ENCODE peak calls at places on chromosomes 12 and 14, in four cellular contexts. I is IMR-90, N is K562, F is keratinocyte. Z is an unnamed sample.

GRCh38 chr12:1529862-1530591 is 64.4 kb downstream of the FBXL14 start:
- DNase-seq in F (no peak), I (no peak), N (peak; percentile 58), Z (no peak)

GRCh38 chr12:54704187-54704586 is 56.0 kb upstream of the DCD start:
- DNase-seq in N (no peak), I (no peak), F (no peak), Z (no peak)

GRCh38 chr14:93175492-93175891 is 9.2 kb downstream of the MOAP1 start:
- DNase-seq in F (no peak), N (no peak), I (no peak), Z (no peak)

GRCh38 chr12:121711925-121712461 is 559 bp upstream of the TMEM120B start:
- DNase-seq in I (no peak), N (peak; percentile 55), F (no peak), Z (no peak)

GRCh38 chr14:76109087-76109880 is 42.4 kb upstream of the GPATCH2L start:
- DNase-seq in N (no peak), F (no peak), I (no peak), Z (no peak)

GRCh38 chr14:34872822-34873590 is 2.2 kb downstream of the BAZ1A start:
- DNase-seq in I (peak; percentile 69), F (peak; percentile 61), N (no peak), Z (no peak)

GRCh38 chr14:61120576-61120975 is 139.5 kb downstream of the SLC38A6 start:
- DNase-seq in F (no peak), N (no peak), I (no peak), Z (no peak)

GRCh38 chr12:89782807-89783206 is 74.2 kb upstream of the ATP2B1 start:
- DNase-seq in I (peak; percentile 42), F (no peak), N (no peak), Z (no peak)

GRCh38 chr14:104496095-104496494 is 83.5 kb upstream of the C14orf180 start:
- DNase-seq in I (no peak), F (no peak), N (no peak), Z (no peak)

GRCh38 chr12:12977231-12977630 is 22.8 kb downstream of the HEBP1 start:
- DNase-seq in N (no peak), I (no peak), F (no peak), Z (no peak)

GRCh38 chr12:132469423-132469822 is 20.5 kb upstream of the FBRSL1 start:
- DNase-seq in N (no peak), I (no peak), F (no peak), Z (no peak)

GRCh38 chr14:103724116-103724515 is 8.5 kb downstream of the ZFYVE21 start:
- DNase-seq in F (no peak), I (peak; percentile 36), N (peak; percentile 28), Z (peak; percentile 21)

GRCh38 chr14:33120966-33121365 is 182.3 kb downstream of the NPAS3 start:
- DNase-seq in F (peak; percentile 72), I (no peak), N (no peak), Z (no peak)

GRCh38 chr12:93911436-93911835 is 234.3 kb downstream of the CRADD start:
- DNase-seq in N (no peak), F (no peak), I (peak; percentile 47), Z (no peak)

GRCh38 chr12:113021500-113021899 is 35.0 kb upstream of the DTX1 start:
- DNase-seq in N (no peak), I (no peak), F (no peak), Z (no peak)

GRCh38 chr12:10409387-10409786 is at the start of gene KLRC4:
- DNase-seq in I (peak; percentile 16), F (no peak), N (peak; percentile 6), Z (peak; percentile 60)

GRCh38 chr12:117649796-117650195 is 288.4 kb upstream of the NOS1 start:
- DNase-seq in I (no peak), F (no peak), N (no peak), Z (no peak)

GRCh38 chr12:117645473-117645872 is 284.0 kb upstream of the NOS1 start:
- DNase-seq in N (no peak), I (no peak), F (no peak), Z (no peak)

GRCh38 chr12:117641885-117642284 is 280.5 kb upstream of the NOS1 start:
- DNase-seq in I (no peak), F (no peak), N (no peak), Z (no peak)

GRCh38 chr12:117643971-117644370 is 282.5 kb upstream of the NOS1 start:
- DNase-seq in N (no peak), F (no peak), I (no peak), Z (no peak)

DNA sequence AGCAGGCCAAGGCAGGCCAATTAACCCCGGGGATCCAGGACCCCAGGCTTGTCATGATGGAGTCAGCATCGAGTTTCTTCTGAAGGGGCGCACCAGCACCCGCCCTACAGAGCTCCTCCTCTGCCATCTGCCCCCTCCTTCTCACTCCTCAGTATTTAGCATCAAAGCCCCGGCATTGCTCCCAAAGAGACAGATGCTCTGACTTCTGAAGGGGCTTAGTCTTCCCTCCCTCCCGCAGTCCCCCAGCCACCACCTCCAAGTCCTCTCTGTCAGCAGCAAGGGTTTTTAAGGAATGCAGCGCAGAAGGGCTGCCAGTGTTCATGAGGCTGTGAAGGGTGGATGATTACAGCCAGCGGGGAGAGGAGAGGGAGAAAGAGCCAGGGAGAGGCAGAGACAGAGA is 285.2 kb upstream of the NOS1 start:
- DNase-seq in N (no peak), I (no peak), F (no peak), Z (no peak)
- H3K9me1 ChIP-seq in N (no peaks in the 10 kb centered on the region), I (no peaks in the 10 kb centered on the region), F (no peaks in the 10 kb centered on the region), Z (no peaks in the 10 kb centered on the region)

GRCh38 chr12:52352951-52353350 is 14.3 kb downstream of the KRT85 start:
- DNase-seq in N (no peak), I (no peak), F (no peak), Z (no peak)
- H3K9me1 ChIP-seq in N (peaks cover 3% of the 10 kb centered on the region), I (no peaks in the 10 kb centered on the region), F (no peaks in the 10 kb centered on the region), Z (no peaks in the 10 kb centered on the region)

DNA sequence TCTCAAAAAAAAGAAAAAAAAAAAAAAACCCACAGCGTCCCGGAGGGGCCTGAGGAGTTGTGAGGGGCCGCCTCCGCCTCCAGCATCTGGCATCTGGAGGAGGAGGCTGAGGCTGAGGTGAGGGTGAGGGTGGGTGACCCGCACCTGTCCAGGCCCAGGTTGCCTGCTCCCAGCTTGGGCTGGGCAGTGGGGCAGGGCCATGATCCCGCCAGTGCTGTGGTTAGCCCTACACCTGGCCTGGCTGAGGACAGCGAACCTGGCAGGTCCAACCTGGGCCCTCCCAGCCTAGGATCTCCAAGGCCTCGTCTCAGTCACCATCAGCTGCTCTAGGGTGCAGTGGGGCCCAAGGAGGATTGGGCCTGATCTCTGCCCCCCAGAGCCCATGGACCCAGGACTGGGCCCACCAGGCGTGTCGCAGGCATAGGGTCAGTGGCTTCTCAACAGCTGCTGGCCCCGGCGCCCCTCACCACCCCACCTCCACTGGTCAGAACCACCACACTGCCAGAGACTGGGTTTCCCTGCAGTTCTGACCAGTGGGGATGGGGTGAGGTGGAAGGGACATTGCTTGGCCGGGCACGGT is 36.3 kb upstream of the RCOR1 start:
- DNase-seq in I (no peak), N (no peak), F (no peak), Z (no peak)
- H3K9me1 ChIP-seq in I (no peaks in the 10 kb centered on the region), N (no peaks in the 10 kb centered on the region), F (no peaks in the 10 kb centered on the region), Z (no peaks in the 10 kb centered on the region)

GRCh38 chr14:100173353-100173752 is 13.9 kb upstream of the DEGS2 start:
- DNase-seq in F (no peak), I (no peak), N (no peak), Z (no peak)

GRCh38 chr14:100168515-100168914 is 9.1 kb upstream of the DEGS2 start:
- DNase-seq in N (peak; percentile 30), I (no peak), F (no peak), Z (no peak)

GRCh38 chr14:100176811-100177327 is 17.4 kb upstream of the DEGS2 start:
- DNase-seq in I (no peak), N (no peak), F (no peak), Z (no peak)

GRCh38 chr14:100170880-100171279 is 11.4 kb upstream of the DEGS2 start:
- DNase-seq in F (no peak), N (no peak), I (no peak), Z (no peak)

DNA sequence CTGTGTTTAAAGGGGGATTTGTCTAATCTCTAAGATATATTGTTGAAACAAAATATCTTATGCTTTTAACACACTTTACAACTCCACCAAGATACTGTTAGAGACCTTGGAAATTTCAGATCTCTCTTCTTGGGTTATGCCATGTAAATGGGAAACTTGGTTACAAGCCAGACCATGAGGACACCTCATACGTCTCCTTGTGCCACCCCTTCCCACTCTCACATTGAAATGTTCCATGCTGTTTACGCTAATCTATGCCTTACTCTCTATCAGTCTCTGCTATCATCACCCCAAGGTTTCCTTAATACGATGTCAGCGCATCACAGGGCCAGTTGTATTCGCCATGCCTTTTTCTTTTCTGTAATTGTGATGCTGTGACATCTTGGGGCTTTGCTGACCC is 13.4 kb upstream of the DEGS2 start:
- DNase-seq in I (no peak), N (no peak), F (no peak), Z (no peak)
- H3K9me1 ChIP-seq in I (no peaks in the 10 kb centered on the region), N (no peaks in the 10 kb centered on the region), F (no peaks in the 10 kb centered on the region), Z (no peaks in the 10 kb centered on the region)